ENCODE peak calls at places on chromosomes 13 and 19, in five cellular contexts. I is bronchial epithelial cell; K is stimulated activated CD8-positive, alpha-beta memory T cell treated with anti-CD3 and anti-CD28 coated beads, Interleukin-15, amount 100 ng/mL, for 24 hours; R is left lung; S is GM23248. J is an unnamed sample.

GRCh38 chr13:109610517-109610916 is 175.9 kb downstream of the IRS2 start:
- DNase-seq in K (no peak), S (peak), I (peak), R (peak), J (no peak)

GRCh38 chr19:12790628-12791344 is 500 bp upstream of the JUNB start:
- DNase-seq in R (no peak), K (no peak), I (no peak), S (peak), J (peak)

GRCh38 chr19:45096700-45097099 is 3.7 kb downstream of the PPP1R37 start:
- DNase-seq in K (no peak), S (no peak), R (no peak), I (no peak), J (no peak)

GRCh38 chr13:23378009-23378632 is 55.4 kb downstream of the SACS start:
- DNase-seq in K (no peak), I (peak), R (no peak), S (peak), J (no peak)

GRCh38 chr13:100432611-100433010 is 156.0 kb downstream of the GGACT start:
- DNase-seq in S (no peak), I (no peak), K (no peak), R (no peak), J (no peak)

GRCh38 chr19:57903298-57904174 is 12.9 kb downstream of the ZNF417 start:
- DNase-seq in S (peak), I (peak), R (no peak), K (no peak), J (peak)

GRCh38 chr19:17021793-17022590 is 4.6 kb downstream of the CPAMD8 start:
- DNase-seq in I (peak), K (no peak), R (peak), S (peak), J (no peak)

GRCh38 chr19:36140289-36141038 is 598 bp downstream of the CAPNS1 start:
- DNase-seq in K (no peak), R (peak), S (peak), I (peak), J (peak)

GRCh38 chr19:1076951-1077350 is 10.0 kb downstream of the ARHGAP45 start:
- DNase-seq in S (peak), I (peak), R (peak), K (peak), J (peak)

GRCh38 chr13:75378301-75378700 is 103.7 kb downstream of the TBC1D4 start:
- DNase-seq in I (no peak), S (no peak), K (no peak), R (no peak), J (no peak)

GRCh38 chr19:47210689-47211316 is 20.2 kb downstream of the BBC3 start:
- DNase-seq in R (peak), S (peak), I (peak), K (peak), J (peak)

GRCh38 chr13:99150575-99151370 is 49.9 kb upstream of the UBAC2 start:
- DNase-seq in I (peak), S (peak), R (no peak), K (no peak), J (no peak)

GRCh38 chr19:34075661-34076091 is 96.6 kb upstream of the LSM14A start:
- DNase-seq in R (no peak), S (peak), K (no peak), I (no peak), J (no peak)

GRCh38 chr19:10835754-10836477 is at the start of gene TMED1:
- DNase-seq in S (peak), I (peak), K (peak), R (peak), J (peak)

GRCh38 chr13:113117335-113117872 is 5.2 kb upstream of the F10 start:
- DNase-seq in S (peak), K (no peak), R (peak), I (no peak), J (no peak)

GRCh38 chr19:4993683-4994082 is 24.8 kb downstream of the KDM4B start:
- DNase-seq in S (no peak), I (peak), K (no peak), R (no peak), J (peak)

GRCh38 chr13:39144941-39145533 is 106.8 kb downstream of the NHLRC3 start:
- DNase-seq in R (no peak), S (peak), K (no peak), I (peak), J (peak)

GRCh38 chr13:110644892-110645521 is 29.7 kb downstream of the NAXD start:
- DNase-seq in K (no peak), S (peak), I (peak), R (peak), J (peak)

GRCh38 chr19:53545271-53546065 is 7.5 kb downstream of the ZNF331 start:
- DNase-seq in K (no peak), I (peak), R (no peak), S (peak), J (no peak)

GRCh38 chr19:8081569-8082550 is 29.3 kb downstream of the CCL25 start:
- DNase-seq in S (no peak), K (no peak), I (no peak), R (no peak), J (no peak)

GRCh38 chr19:48330012-48330681 is 4.8 kb downstream of the EMP3 start:
- DNase-seq in S (no peak), R (peak), K (peak), I (peak), J (peak)

GRCh38 chr13:42174344-42175162 is 97.4 kb upstream of the AKAP11 start:
- DNase-seq in R (no peak), I (no peak), K (no peak), S (peak), J (no peak)

GRCh38 chr13:59452189-59452588 is 711.5 kb downstream of the DIAPH3 start:
- DNase-seq in I (no peak), K (no peak), R (no peak), S (no peak), J (peak)

GRCh38 chr19:15841875-15842569 is 26.6 kb upstream of the OR10H1 start:
- DNase-seq in K (no peak), S (no peak), R (no peak), I (no peak), J (no peak)

GRCh38 chr19:28472843-28473242 is 740.1 kb downstream of the UQCRFS1 start:
- DNase-seq in K (no peak), R (peak), I (no peak), S (peak), J (peak)

GRCh38 chr19:3442487-3443071 is 37.7 kb downstream of the SMIM24 start:
- DNase-seq in I (no peak), K (no peak), S (no peak), R (no peak), J (peak)

GRCh38 chr13:47959468-47960088 is 41.5 kb downstream of the SUCLA2 start:
- DNase-seq in S (no peak), K (no peak), R (no peak), I (no peak), J (peak)

GRCh38 chr19:42693760-42694350 is 46.4 kb downstream of the PSG3 start:
- DNase-seq in R (no peak), K (no peak), I (peak), S (peak), J (peak)